ENCODE peak calls at places on chromosomes 3 and 15, in nine cellular contexts. One of them, this sample, is unnamed.

GRCh38 chr3:60070366-60070765 is 1020.5 kb upstream of the CFAP20DC start:
- DNase-seq in Daoy: no peak
- DNase-seq in CD4-positive, alpha-beta T cell: no peak
- DNase-seq in neural crest cell: no peak
- DNase-seq in activated CD8-positive, alpha-beta memory T cell treated with anti-CD3 and anti-CD28 coated beads for 4 hours: no peak
- DNase-seq in NCI-H2081: no peak
- DNase-seq in activated naive CD8-positive, alpha-beta T cell treated with anti-CD3 and anti-CD28 coated beads, Interleukin-2, amount 50 U/mL, for 24 hours: no peak
- DNase-seq in AG04449: no peak
- DNase-seq in AG10803: no peak
- DNase-seq in this sample: no peak

GRCh38 chr3:149382091-149382467 is 4.6 kb upstream of the TM4SF1 start:
- DNase-seq in Daoy: peak
- DNase-seq in CD4-positive, alpha-beta T cell: no peak
- DNase-seq in neural crest cell: no peak
- DNase-seq in activated CD8-positive, alpha-beta memory T cell treated with anti-CD3 and anti-CD28 coated beads for 4 hours: no peak
- DNase-seq in NCI-H2081: no peak
- DNase-seq in activated naive CD8-positive, alpha-beta T cell treated with anti-CD3 and anti-CD28 coated beads, Interleukin-2, amount 50 U/mL, for 24 hours: no peak
- DNase-seq in AG04449: no peak
- DNase-seq in AG10803: peak
- DNase-seq in this sample: peak

GRCh38 chr3:193805448-193805847 is 212.4 kb downstream of the OPA1 start:
- DNase-seq in Daoy: peak
- DNase-seq in CD4-positive, alpha-beta T cell: no peak
- DNase-seq in neural crest cell: no peak
- DNase-seq in activated CD8-positive, alpha-beta memory T cell treated with anti-CD3 and anti-CD28 coated beads for 4 hours: no peak
- DNase-seq in NCI-H2081: peak
- DNase-seq in activated naive CD8-positive, alpha-beta T cell treated with anti-CD3 and anti-CD28 coated beads, Interleukin-2, amount 50 U/mL, for 24 hours: no peak
- DNase-seq in AG04449: no peak
- DNase-seq in AG10803: peak
- DNase-seq in this sample: peak

GRCh38 chr3:133464573-133464972 is 64.7 kb downstream of the BFSP2 start:
- DNase-seq in Daoy: peak
- DNase-seq in CD4-positive, alpha-beta T cell: no peak
- DNase-seq in neural crest cell: no peak
- DNase-seq in activated CD8-positive, alpha-beta memory T cell treated with anti-CD3 and anti-CD28 coated beads for 4 hours: no peak
- DNase-seq in NCI-H2081: peak
- DNase-seq in activated naive CD8-positive, alpha-beta T cell treated with anti-CD3 and anti-CD28 coated beads, Interleukin-2, amount 50 U/mL, for 24 hours: no peak
- DNase-seq in AG04449: no peak
- DNase-seq in AG10803: peak
- DNase-seq in this sample: no peak

GRCh38 chr15:25238126-25238525 is 200.7 kb downstream of the UBE3A start:
- DNase-seq in Daoy: no peak
- DNase-seq in CD4-positive, alpha-beta T cell: no peak
- DNase-seq in neural crest cell: no peak
- DNase-seq in activated CD8-positive, alpha-beta memory T cell treated with anti-CD3 and anti-CD28 coated beads for 4 hours: no peak
- DNase-seq in NCI-H2081: no peak
- DNase-seq in activated naive CD8-positive, alpha-beta T cell treated with anti-CD3 and anti-CD28 coated beads, Interleukin-2, amount 50 U/mL, for 24 hours: no peak
- DNase-seq in AG04449: no peak
- DNase-seq in AG10803: no peak
- DNase-seq in this sample: no peak

GRCh38 chr3:191306428-191306827 is 22.8 kb upstream of the CCDC50 start:
- DNase-seq in Daoy: no peak
- DNase-seq in CD4-positive, alpha-beta T cell: no peak
- DNase-seq in neural crest cell: no peak
- DNase-seq in activated CD8-positive, alpha-beta memory T cell treated with anti-CD3 and anti-CD28 coated beads for 4 hours: no peak
- DNase-seq in NCI-H2081: no peak
- DNase-seq in activated naive CD8-positive, alpha-beta T cell treated with anti-CD3 and anti-CD28 coated beads, Interleukin-2, amount 50 U/mL, for 24 hours: no peak
- DNase-seq in AG04449: no peak
- DNase-seq in AG10803: no peak
- DNase-seq in this sample: no peak

GRCh38 chr3:11001020-11001657 is 8.6 kb downstream of the SLC6A1 start:
- DNase-seq in Daoy: no peak
- DNase-seq in CD4-positive, alpha-beta T cell: no peak
- DNase-seq in neural crest cell: peak
- DNase-seq in activated CD8-positive, alpha-beta memory T cell treated with anti-CD3 and anti-CD28 coated beads for 4 hours: no peak
- DNase-seq in NCI-H2081: no peak
- DNase-seq in activated naive CD8-positive, alpha-beta T cell treated with anti-CD3 and anti-CD28 coated beads, Interleukin-2, amount 50 U/mL, for 24 hours: no peak
- DNase-seq in AG04449: no peak
- DNase-seq in AG10803: no peak
- DNase-seq in this sample: no peak

GRCh38 chr3:127535901-127536817 is 54.4 kb downstream of the TPRA1 start:
- DNase-seq in Daoy: no peak
- DNase-seq in CD4-positive, alpha-beta T cell: no peak
- DNase-seq in neural crest cell: no peak
- DNase-seq in activated CD8-positive, alpha-beta memory T cell treated with anti-CD3 and anti-CD28 coated beads for 4 hours: no peak
- DNase-seq in NCI-H2081: peak
- DNase-seq in activated naive CD8-positive, alpha-beta T cell treated with anti-CD3 and anti-CD28 coated beads, Interleukin-2, amount 50 U/mL, for 24 hours: no peak
- DNase-seq in AG04449: no peak
- DNase-seq in AG10803: no peak
- DNase-seq in this sample: no peak

GRCh38 chr15:77064539-77065308 is 6.2 kb downstream of the TSPAN3 start:
- DNase-seq in Daoy: peak
- DNase-seq in CD4-positive, alpha-beta T cell: no peak
- DNase-seq in neural crest cell: no peak
- DNase-seq in activated CD8-positive, alpha-beta memory T cell treated with anti-CD3 and anti-CD28 coated beads for 4 hours: no peak
- DNase-seq in NCI-H2081: no peak
- DNase-seq in activated naive CD8-positive, alpha-beta T cell treated with anti-CD3 and anti-CD28 coated beads, Interleukin-2, amount 50 U/mL, for 24 hours: no peak
- DNase-seq in AG04449: no peak
- DNase-seq in AG10803: no peak
- DNase-seq in this sample: no peak

GRCh38 chr3:105649469-105649868 is 219.3 kb downstream of the CBLB start:
- DNase-seq in Daoy: no peak
- DNase-seq in CD4-positive, alpha-beta T cell: no peak
- DNase-seq in neural crest cell: no peak
- DNase-seq in activated CD8-positive, alpha-beta memory T cell treated with anti-CD3 and anti-CD28 coated beads for 4 hours: no peak
- DNase-seq in NCI-H2081: peak
- DNase-seq in activated naive CD8-positive, alpha-beta T cell treated with anti-CD3 and anti-CD28 coated beads, Interleukin-2, amount 50 U/mL, for 24 hours: no peak
- DNase-seq in AG04449: no peak
- DNase-seq in AG10803: no peak
- DNase-seq in this sample: no peak

GRCh38 chr3:21356402-21356801 is 394.6 kb downstream of the ZNF385D start:
- DNase-seq in Daoy: no peak
- DNase-seq in CD4-positive, alpha-beta T cell: no peak
- DNase-seq in neural crest cell: no peak
- DNase-seq in activated CD8-positive, alpha-beta memory T cell treated with anti-CD3 and anti-CD28 coated beads for 4 hours: no peak
- DNase-seq in NCI-H2081: no peak
- DNase-seq in activated naive CD8-positive, alpha-beta T cell treated with anti-CD3 and anti-CD28 coated beads, Interleukin-2, amount 50 U/mL, for 24 hours: no peak
- DNase-seq in AG04449: no peak
- DNase-seq in AG10803: peak
- DNase-seq in this sample: no peak

GRCh38 chr15:100201376-100202280 is 140.1 kb downstream of the ADAMTS17 start:
- DNase-seq in Daoy: peak
- DNase-seq in CD4-positive, alpha-beta T cell: no peak
- DNase-seq in neural crest cell: no peak
- DNase-seq in activated CD8-positive, alpha-beta memory T cell treated with anti-CD3 and anti-CD28 coated beads for 4 hours: no peak
- DNase-seq in NCI-H2081: no peak
- DNase-seq in activated naive CD8-positive, alpha-beta T cell treated with anti-CD3 and anti-CD28 coated beads, Interleukin-2, amount 50 U/mL, for 24 hours: peak
- DNase-seq in AG04449: no peak
- DNase-seq in AG10803: peak
- DNase-seq in this sample: peak

GRCh38 chr3:10142707-10143560 is 1.4 kb downstream of the VHL start:
- DNase-seq in Daoy: no peak
- DNase-seq in CD4-positive, alpha-beta T cell: no peak
- DNase-seq in neural crest cell: no peak
- DNase-seq in activated CD8-positive, alpha-beta memory T cell treated with anti-CD3 and anti-CD28 coated beads for 4 hours: no peak
- DNase-seq in NCI-H2081: peak
- DNase-seq in activated naive CD8-positive, alpha-beta T cell treated with anti-CD3 and anti-CD28 coated beads, Interleukin-2, amount 50 U/mL, for 24 hours: no peak
- DNase-seq in AG04449: no peak
- DNase-seq in AG10803: no peak
- DNase-seq in this sample: no peak

GRCh38 chr3:158261371-158261991 is 151.6 kb downstream of the RSRC1 start:
- DNase-seq in Daoy: no peak
- DNase-seq in CD4-positive, alpha-beta T cell: no peak
- DNase-seq in neural crest cell: no peak
- DNase-seq in activated CD8-positive, alpha-beta memory T cell treated with anti-CD3 and anti-CD28 coated beads for 4 hours: no peak
- DNase-seq in NCI-H2081: no peak
- DNase-seq in activated naive CD8-positive, alpha-beta T cell treated with anti-CD3 and anti-CD28 coated beads, Interleukin-2, amount 50 U/mL, for 24 hours: no peak
- DNase-seq in AG04449: no peak
- DNase-seq in AG10803: no peak
- DNase-seq in this sample: no peak

GRCh38 chr15:34820110-34820509 is 24.8 kb upstream of the ACTC1 start:
- DNase-seq in Daoy: no peak
- DNase-seq in CD4-positive, alpha-beta T cell: no peak
- DNase-seq in neural crest cell: no peak
- DNase-seq in activated CD8-positive, alpha-beta memory T cell treated with anti-CD3 and anti-CD28 coated beads for 4 hours: no peak
- DNase-seq in NCI-H2081: no peak
- DNase-seq in activated naive CD8-positive, alpha-beta T cell treated with anti-CD3 and anti-CD28 coated beads, Interleukin-2, amount 50 U/mL, for 24 hours: no peak
- DNase-seq in AG04449: no peak
- DNase-seq in AG10803: no peak
- DNase-seq in this sample: no peak

GRCh38 chr15:52567886-52568568 is 803 bp downstream of the ARPP19 start:
- DNase-seq in Daoy: peak
- DNase-seq in CD4-positive, alpha-beta T cell: peak
- DNase-seq in neural crest cell: no peak
- DNase-seq in activated CD8-positive, alpha-beta memory T cell treated with anti-CD3 and anti-CD28 coated beads for 4 hours: peak
- DNase-seq in NCI-H2081: peak
- DNase-seq in activated naive CD8-positive, alpha-beta T cell treated with anti-CD3 and anti-CD28 coated beads, Interleukin-2, amount 50 U/mL, for 24 hours: peak
- DNase-seq in AG04449: no peak
- DNase-seq in AG10803: peak
- DNase-seq in this sample: no peak

GRCh38 chr3:196055683-196056270 is 26.1 kb downstream of the TFRC start:
- DNase-seq in Daoy: no peak
- DNase-seq in CD4-positive, alpha-beta T cell: no peak
- DNase-seq in neural crest cell: no peak
- DNase-seq in activated CD8-positive, alpha-beta memory T cell treated with anti-CD3 and anti-CD28 coated beads for 4 hours: no peak
- DNase-seq in NCI-H2081: no peak
- DNase-seq in activated naive CD8-positive, alpha-beta T cell treated with anti-CD3 and anti-CD28 coated beads, Interleukin-2, amount 50 U/mL, for 24 hours: no peak
- DNase-seq in AG04449: no peak
- DNase-seq in AG10803: no peak
- DNase-seq in this sample: no peak

GRCh38 chr3:53375019-53375418 is 27.7 kb upstream of the DCP1A start:
- DNase-seq in Daoy: peak
- DNase-seq in CD4-positive, alpha-beta T cell: peak
- DNase-seq in neural crest cell: peak
- DNase-seq in activated CD8-positive, alpha-beta memory T cell treated with anti-CD3 and anti-CD28 coated beads for 4 hours: no peak
- DNase-seq in NCI-H2081: peak
- DNase-seq in activated naive CD8-positive, alpha-beta T cell treated with anti-CD3 and anti-CD28 coated beads, Interleukin-2, amount 50 U/mL, for 24 hours: peak
- DNase-seq in AG04449: no peak
- DNase-seq in AG10803: peak
- DNase-seq in this sample: peak

GRCh38 chr3:178966299-178967183 is 105.1 kb downstream of the ZMAT3 start:
- DNase-seq in Daoy: no peak
- DNase-seq in CD4-positive, alpha-beta T cell: no peak
- DNase-seq in neural crest cell: no peak
- DNase-seq in activated CD8-positive, alpha-beta memory T cell treated with anti-CD3 and anti-CD28 coated beads for 4 hours: no peak
- DNase-seq in NCI-H2081: peak
- DNase-seq in activated naive CD8-positive, alpha-beta T cell treated with anti-CD3 and anti-CD28 coated beads, Interleukin-2, amount 50 U/mL, for 24 hours: no peak
- DNase-seq in AG04449: peak
- DNase-seq in AG10803: peak
- DNase-seq in this sample: no peak

GRCh38 chr15:78923480-78924360 is 21.1 kb downstream of the CTSH start:
- DNase-seq in Daoy: no peak
- DNase-seq in CD4-positive, alpha-beta T cell: no peak
- DNase-seq in neural crest cell: no peak
- DNase-seq in activated CD8-positive, alpha-beta memory T cell treated with anti-CD3 and anti-CD28 coated beads for 4 hours: no peak
- DNase-seq in NCI-H2081: no peak
- DNase-seq in activated naive CD8-positive, alpha-beta T cell treated with anti-CD3 and anti-CD28 coated beads, Interleukin-2, amount 50 U/mL, for 24 hours: no peak
- DNase-seq in AG04449: no peak
- DNase-seq in AG10803: no peak
- DNase-seq in this sample: no peak

GRCh38 chr15:84979651-84980050 is 2.0 kb upstream of the PDE8A start:
- DNase-seq in Daoy: no peak
- DNase-seq in CD4-positive, alpha-beta T cell: no peak
- DNase-seq in neural crest cell: no peak
- DNase-seq in activated CD8-positive, alpha-beta memory T cell treated with anti-CD3 and anti-CD28 coated beads for 4 hours: no peak
- DNase-seq in NCI-H2081: no peak
- DNase-seq in activated naive CD8-positive, alpha-beta T cell treated with anti-CD3 and anti-CD28 coated beads, Interleukin-2, amount 50 U/mL, for 24 hours: no peak
- DNase-seq in AG04449: no peak
- DNase-seq in AG10803: no peak
- DNase-seq in this sample: no peak

GRCh38 chr15:98113357-98113756 is 152.9 kb downstream of the ARRDC4 start:
- DNase-seq in Daoy: no peak
- DNase-seq in CD4-positive, alpha-beta T cell: no peak
- DNase-seq in neural crest cell: no peak
- DNase-seq in activated CD8-positive, alpha-beta memory T cell treated with anti-CD3 and anti-CD28 coated beads for 4 hours: no peak
- DNase-seq in NCI-H2081: no peak
- DNase-seq in activated naive CD8-positive, alpha-beta T cell treated with anti-CD3 and anti-CD28 coated beads, Interleukin-2, amount 50 U/mL, for 24 hours: no peak
- DNase-seq in AG04449: no peak
- DNase-seq in AG10803: peak
- DNase-seq in this sample: no peak

GRCh38 chr3:33881181-33882064 is 83.0 kb downstream of the PDCD6IP start:
- DNase-seq in Daoy: no peak
- DNase-seq in CD4-positive, alpha-beta T cell: no peak
- DNase-seq in neural crest cell: no peak
- DNase-seq in activated CD8-positive, alpha-beta memory T cell treated with anti-CD3 and anti-CD28 coated beads for 4 hours: no peak
- DNase-seq in NCI-H2081: no peak
- DNase-seq in activated naive CD8-positive, alpha-beta T cell treated with anti-CD3 and anti-CD28 coated beads, Interleukin-2, amount 50 U/mL, for 24 hours: no peak
- DNase-seq in AG04449: no peak
- DNase-seq in AG10803: no peak
- DNase-seq in this sample: no peak

GRCh38 chr3:150365132-150365604 is 42.9 kb upstream of the TSC22D2 start:
- DNase-seq in Daoy: peak
- DNase-seq in CD4-positive, alpha-beta T cell: no peak
- DNase-seq in neural crest cell: no peak
- DNase-seq in activated CD8-positive, alpha-beta memory T cell treated with anti-CD3 and anti-CD28 coated beads for 4 hours: no peak
- DNase-seq in NCI-H2081: no peak
- DNase-seq in activated naive CD8-positive, alpha-beta T cell treated with anti-CD3 and anti-CD28 coated beads, Interleukin-2, amount 50 U/mL, for 24 hours: no peak
- DNase-seq in AG04449: no peak
- DNase-seq in AG10803: peak
- DNase-seq in this sample: no peak

GRCh38 chr3:53718462-53718861 is 127.8 kb downstream of the CHDH start:
- DNase-seq in Daoy: no peak
- DNase-seq in CD4-positive, alpha-beta T cell: no peak
- DNase-seq in neural crest cell: no peak
- DNase-seq in activated CD8-positive, alpha-beta memory T cell treated with anti-CD3 and anti-CD28 coated beads for 4 hours: no peak
- DNase-seq in NCI-H2081: no peak
- DNase-seq in activated naive CD8-positive, alpha-beta T cell treated with anti-CD3 and anti-CD28 coated beads, Interleukin-2, amount 50 U/mL, for 24 hours: no peak
- DNase-seq in AG04449: no peak
- DNase-seq in AG10803: no peak
- DNase-seq in this sample: no peak